ENCODE peak calls at places on chromosomes 13 and 19, in ten cellular contexts. O, P, B, S, J, F, I, G, Z and V are unnamed samples.

GRCh38 chr19:33862991-33863390 is 66.3 kb downstream of the KCTD15 start:
- DNase-seq in G (no peak), S (no peak), I (no peak), B (no peak), F (no peak), J (peak; percentile 78), P (no peak), O (no peak), Z (no peak), V (no peak)

GRCh38 chr13:46361535-46361934 is 25.5 kb downstream of the RUBCNL start:
- DNase-seq in P (no peak), J (no peak), B (no peak), Z (no peak), I (no peak), S (no peak), O (no peak), G (no peak), F (no peak), V (no peak)

GRCh38 chr13:27138457-27139093 is 33.0 kb downstream of the USP12 start:
- DNase-seq in P (no peak), O (no peak), I (no peak), Z (peak; percentile 84), J (no peak), B (no peak), G (no peak), S (no peak), F (no peak), V (no peak)

GRCh38 chr13:110555601-110556223 is 5.8 kb downstream of the RAB20 start:
- DNase-seq in P (peak; percentile 44), F (no peak), J (no peak), I (peak; percentile 84), O (no peak), G (no peak), B (peak; percentile 56), Z (no peak), S (peak; percentile 70), V (peak; percentile 68)

GRCh38 chr13:71867101-71867814 is at the start of gene DACH1:
- DNase-seq in Z (peak; percentile 56), B (no peak), I (peak; percentile 7), J (no peak), S (peak; percentile 28), F (no peak), O (peak; percentile 39), P (peak; percentile 71), G (no peak), V (peak; percentile 53)

GRCh38 chr13:37797606-37798005 is 72.0 kb downstream of the TRPC4 start:
- DNase-seq in G (no peak), P (no peak), Z (no peak), J (no peak), S (no peak), F (no peak), I (no peak), B (no peak), O (no peak), V (no peak)

GRCh38 chr13:73258396-73258795 is 199.6 kb downstream of the KLF5 start:
- DNase-seq in I (no peak), Z (no peak), F (no peak), J (no peak), O (no peak), S (no peak), G (no peak), B (no peak), P (no peak), V (no peak)

GRCh38 chr13:74191036-74191809 is 57.0 kb upstream of the KLF12 start:
- DNase-seq in J (no peak), O (no peak), P (no peak), G (no peak), I (no peak), S (no peak), Z (no peak), B (no peak), F (no peak), V (no peak)

GRCh38 chr13:54536112-54536511 is 1507.5 kb downstream of the OLFM4 start:
- DNase-seq in Z (no peak), I (no peak), O (no peak), P (no peak), F (no peak), J (no peak), G (no peak), B (no peak), S (no peak), V (no peak)

GRCh38 chr13:21458457-21458815 is 667 bp downstream of the ZDHHC20 start:
- DNase-seq in Z (peak; percentile 57), I (no peak), G (no peak), B (no peak), S (peak; percentile 71), F (no peak), O (no peak), P (peak; percentile 68), J (no peak), V (no peak)

GRCh38 chr13:105969761-105970160 is 565.7 kb downstream of the EFNB2 start:
- DNase-seq in G (no peak), P (no peak), S (no peak), B (no peak), I (no peak), O (no peak), F (no peak), Z (no peak), J (peak; percentile 55), V (no peak)

GRCh38 chr19:43524922-43525835 is 1.8 kb downstream of the ETHE1 start:
- DNase-seq in F (no peak), Z (no peak), B (peak; percentile 75), S (peak; percentile 65), J (no peak), G (peak; percentile 44), P (peak; percentile 87), I (peak; percentile 87), O (no peak), V (peak; percentile 91)

GRCh38 chr19:18013621-18014111 is 5.7 kb downstream of the ARRDC2 start:
- DNase-seq in J (no peak), P (no peak), Z (peak; percentile 57), F (no peak), O (no peak), I (peak; percentile 95), B (no peak), G (no peak), S (no peak), V (no peak)

GRCh38 chr13:26785845-26786630 is 25.5 kb upstream of the GPR12 start:
- DNase-seq in I (no peak), S (peak; percentile 28), B (peak; percentile 74), O (peak; percentile 73), F (no peak), P (peak; percentile 37), G (no peak), J (no peak), Z (no peak), V (peak; percentile 27)

GRCh38 chr19:11261902-11262839 is at the start of gene DOCK6:
- DNase-seq in J (no peak), B (peak; percentile 70), Z (peak; percentile 51), G (no peak), S (peak; percentile 58), O (no peak), F (no peak), I (no peak), P (peak; percentile 69), V (peak; percentile 92)

GRCh38 chr13:32585625-32586021 is 629 bp upstream of the PDS5B start:
- DNase-seq in F (no peak), S (no peak), J (no peak), B (no peak), Z (no peak), O (no peak), P (no peak), G (no peak), I (no peak), V (no peak)

GRCh38 chr13:32577032-32577431 is 9.2 kb upstream of the PDS5B start:
- DNase-seq in S (no peak), I (no peak), Z (no peak), B (no peak), O (no peak), G (no peak), P (no peak), F (no peak), J (no peak), V (no peak)

GRCh38 chr13:32582991-32583390 is 3.3 kb upstream of the PDS5B start:
- DNase-seq in G (no peak), F (no peak), O (no peak), Z (no peak), B (no peak), S (no peak), P (no peak), I (no peak), J (no peak), V (no peak)

GRCh38 chr13:32582281-32582680 is 4.0 kb upstream of the PDS5B start:
- DNase-seq in P (no peak), F (no peak), I (no peak), B (no peak), O (no peak), S (no peak), G (no peak), J (no peak), Z (no peak), V (no peak)

GRCh38 chr13:32581177-32581786 is 5.0 kb upstream of the PDS5B start:
- DNase-seq in J (no peak), O (no peak), B (no peak), S (no peak), G (no peak), I (peak; percentile 14), P (no peak), F (no peak), Z (peak; percentile 11), V (no peak)
- TF ChIP-seq EP300 in J (no peak), O (no peak), B (no peak), S (no peak), G (no peak), I (no peak), P (no peak), F (no peak), Z (no peak), V (no peak)

GRCh38 chr19:16495982-16496612 is at the start of the genes C19orf44 and CALR3:
- DNase-seq in O (peak; percentile 99), P (peak; percentile 99), F (peak; percentile 93), J (peak; percentile 99), I (peak; percentile 96), Z (peak; percentile 99), B (peak; percentile 99), G (peak; percentile 93), S (peak; percentile 99), V (peak; percentile 98)
- TF ChIP-seq POLR2AphosphoS5 in O (no peak), P (peak; percentile 69), F (peak; percentile 78), J (peak; percentile 77), I (peak; percentile 52), Z (peak; percentile 67), B (peak; percentile 70), G (peak; percentile 78), S (peak; percentile 62), V (peak; percentile 85)

DNA sequence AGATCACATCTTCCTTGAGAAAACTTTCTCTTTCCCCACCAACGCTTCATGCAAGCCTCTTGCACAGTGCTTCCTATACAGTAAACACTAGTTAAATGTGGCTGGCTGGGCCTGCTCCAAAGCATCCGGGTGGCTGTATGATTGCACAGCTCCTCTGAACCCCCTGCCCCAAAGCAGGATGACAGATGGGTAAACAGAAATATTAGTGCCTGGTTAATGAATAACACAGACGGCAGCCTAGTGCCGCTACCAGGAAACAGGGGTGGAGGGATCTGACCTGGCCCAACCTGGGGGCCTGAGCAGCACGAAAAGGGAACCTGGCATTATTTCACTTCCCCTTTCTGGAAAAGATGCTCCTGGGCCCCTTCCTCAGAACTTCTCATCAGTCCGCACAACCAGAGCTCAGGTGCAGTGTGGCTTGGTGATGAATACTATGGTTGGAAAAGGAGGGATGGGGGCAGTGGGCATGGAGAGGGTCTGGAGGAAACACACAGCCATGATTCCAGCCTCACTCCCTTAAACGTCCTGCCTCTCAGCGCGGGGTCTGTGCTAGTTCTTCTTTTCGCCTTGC is 10.8 kb downstream of the FFAR2 start:
- DNase-seq in Z (no peak), I (peak; percentile 92), J (no peak), O (no peak), B (no peak), G (peak; percentile 64), P (no peak), S (peak; percentile 72), F (no peak), V (peak; percentile 42)
- TF ChIP-seq EP300 in Z (no peak), I (no peak), J (no peak), O (no peak), B (no peak), G (peak; percentile 88), P (no peak), S (no peak), F (no peak), V (no peak)

GRCh38 chr13:23462815-23463559 is 29.5 kb upstream of the SACS start:
- DNase-seq in B (no peak), P (no peak), I (no peak), S (no peak), F (no peak), J (no peak), Z (no peak), G (no peak), O (no peak), V (no peak)
- TF ChIP-seq POLR2AphosphoS5 in B (no peak), P (no peak), I (no peak), S (no peak), F (no peak), J (no peak), Z (no peak), G (no peak), O (no peak), V (no peak)